ENCODE peak calls at places on chromosomes 13 and 19, in four cellular contexts. One of them, this sample, is unnamed.

GRCh38 chr13:41708648-41709175 is 251.4 kb downstream of the RGCC start:
- DNase-seq in A549: no peak
- DNase-seq in GM12878: no peak
- DNase-seq in K562: no peak
- DNase-seq in this sample: no peak

GRCh38 chr19:58325623-58326022 is 1.2 kb upstream of the ZSCAN22 start:
- DNase-seq in K562: no peak
- DNase-seq in A549: no peak
- DNase-seq in GM12878: no peak
- DNase-seq in this sample: no peak

GRCh38 chr13:37869756-37870488 is at the start of gene TRPC4:
- DNase-seq in GM12878: no peak
- DNase-seq in A549: peak
- DNase-seq in K562: peak
- DNase-seq in this sample: peak

GRCh38 chr19:38204096-38204495 is 19.9 kb downstream of the DPF1 start:
- DNase-seq in K562: peak
- DNase-seq in GM12878: no peak
- DNase-seq in A549: no peak
- DNase-seq in this sample: no peak

GRCh38 chr19:46579286-46579944 is 21.7 kb upstream of the CALM3 start:
- DNase-seq in K562: peak
- DNase-seq in GM12878: no peak
- DNase-seq in A549: peak
- DNase-seq in this sample: peak

GRCh38 chr19:1154731-1155351 is 19.2 kb downstream of the SBNO2 start:
- DNase-seq in GM12878: no peak
- DNase-seq in A549: peak
- DNase-seq in K562: no peak
- DNase-seq in this sample: peak

GRCh38 chr19:19381007-19381926 is 24.2 kb upstream of the GATAD2A start:
- DNase-seq in GM12878: no peak
- DNase-seq in A549: no peak
- DNase-seq in K562: no peak
- DNase-seq in this sample: no peak

GRCh38 chr19:58009666-58010301 is 7.2 kb upstream of the ZNF606 start:
- DNase-seq in GM12878: no peak
- DNase-seq in K562: peak
- DNase-seq in A549: peak
- DNase-seq in this sample: no peak

GRCh38 chr19:9128171-9128570 is 1.4 kb upstream of the OR7G3 start:
- DNase-seq in A549: no peak
- DNase-seq in GM12878: no peak
- DNase-seq in K562: no peak
- DNase-seq in this sample: no peak

GRCh38 chr19:49923055-49924003 is 5.7 kb upstream of the ATF5 start:
- DNase-seq in K562: no peak
- DNase-seq in A549: no peak
- DNase-seq in GM12878: peak
- DNase-seq in this sample: no peak

GRCh38 chr13:111639994-111640393 is 319.6 kb downstream of the TEX29 start:
- DNase-seq in A549: no peak
- DNase-seq in K562: no peak
- DNase-seq in GM12878: no peak
- DNase-seq in this sample: no peak

GRCh38 chr19:11554160-11554559 is 4.9 kb downstream of the ELOF1 start:
- DNase-seq in K562: no peak
- DNase-seq in GM12878: peak
- DNase-seq in A549: no peak
- DNase-seq in this sample: no peak

GRCh38 chr19:31600731-31601295 is 251.6 kb upstream of the TSHZ3 start:
- DNase-seq in K562: no peak
- DNase-seq in A549: no peak
- DNase-seq in GM12878: no peak
- DNase-seq in this sample: no peak

GRCh38 chr19:10557603-10558197 is 8.1 kb downstream of the KRI1 start:
- DNase-seq in K562: no peak
- DNase-seq in A549: no peak
- DNase-seq in GM12878: no peak
- DNase-seq in this sample: no peak

GRCh38 chr19:461664-462551 is 1.1 kb upstream of the SHC2 start:
- DNase-seq in K562: peak
- DNase-seq in GM12878: no peak
- DNase-seq in A549: no peak
- DNase-seq in this sample: peak

GRCh38 chr19:24101459-24102122 is 14.6 kb downstream of the ZNF254 start:
- DNase-seq in K562: no peak
- DNase-seq in A549: no peak
- DNase-seq in GM12878: no peak
- DNase-seq in this sample: no peak

GRCh38 chr13:107650081-107650701 is 565.1 kb downstream of the LIG4 start:
- DNase-seq in K562: peak
- DNase-seq in GM12878: no peak
- DNase-seq in A549: no peak
- DNase-seq in this sample: peak

GRCh38 chr19:42132030-42132628 is at the start of gene POU2F2:
- DNase-seq in K562: peak
- DNase-seq in A549: no peak
- DNase-seq in GM12878: peak
- DNase-seq in this sample: no peak

GRCh38 chr19:29421186-29421525 is 104.6 kb upstream of the VSTM2B start:
- DNase-seq in A549: no peak
- DNase-seq in K562: no peak
- DNase-seq in GM12878: no peak
- DNase-seq in this sample: no peak

GRCh38 chr19:13027031-13027430 is 31.8 kb downstream of the NFIX start:
- DNase-seq in GM12878: no peak
- DNase-seq in A549: no peak
- DNase-seq in K562: no peak
- DNase-seq in this sample: no peak

GRCh38 chr19:13024126-13024957 is 29.1 kb downstream of the NFIX start:
- DNase-seq in GM12878: no peak
- DNase-seq in K562: no peak
- DNase-seq in A549: no peak
- DNase-seq in this sample: no peak

GRCh38 chr19:13024958-13025653 is 29.8 kb downstream of the NFIX start:
- DNase-seq in K562: no peak
- DNase-seq in GM12878: no peak
- DNase-seq in A549: no peak
- DNase-seq in this sample: no peak

GRCh38 chr19:13026478-13026999 is 31.3 kb downstream of the NFIX start:
- DNase-seq in GM12878: no peak
- DNase-seq in A549: no peak
- DNase-seq in K562: no peak
- DNase-seq in this sample: no peak

DNA sequence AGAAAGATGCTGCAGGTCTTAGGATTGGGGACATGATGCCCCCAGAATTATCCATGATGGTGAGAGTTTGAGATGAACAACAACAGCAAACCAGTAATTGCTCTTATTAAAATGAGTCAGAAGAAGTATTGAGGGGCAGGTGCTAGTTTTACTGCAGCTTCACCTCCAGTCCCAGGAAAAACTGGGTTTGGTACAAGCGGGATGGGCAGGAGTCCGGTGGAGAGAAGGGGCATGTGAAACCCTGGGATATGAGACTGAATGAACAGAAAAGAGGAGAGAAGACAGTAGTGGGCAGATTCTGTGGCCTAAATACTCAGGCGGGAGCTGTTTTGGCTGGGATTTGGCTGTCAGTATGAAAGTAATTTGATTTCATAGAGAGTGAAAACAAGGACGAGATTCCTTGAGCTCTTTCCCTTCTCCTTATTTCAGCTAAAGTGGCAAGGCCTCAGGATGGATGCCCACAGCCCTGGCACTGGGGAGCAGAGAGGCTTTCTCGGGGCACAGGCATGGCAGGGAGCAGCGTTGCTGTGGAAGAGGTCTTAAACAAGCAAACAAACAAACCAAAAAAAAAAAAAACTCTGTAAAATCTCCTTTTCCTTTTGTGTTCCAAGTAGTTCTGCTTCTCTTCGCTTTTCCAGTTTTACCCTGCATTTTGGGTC is 30.7 kb downstream of the NFIX start:
- DNase-seq in A549: no peak
- DNase-seq in K562: no peak
- DNase-seq in GM12878: no peak
- DNase-seq in this sample: no peak
- TF ChIP-seq RCOR1 in A549: no peak
- TF ChIP-seq RCOR1 in K562: no peak
- TF ChIP-seq RCOR1 in GM12878: no peak
- TF ChIP-seq RCOR1 in this sample: no peak

GRCh38 chr13:35392768-35393167 is 83.7 kb downstream of the MAB21L1 start:
- DNase-seq in K562: no peak
- DNase-seq in A549: no peak
- DNase-seq in GM12878: no peak
- DNase-seq in this sample: no peak
- H3K4me3 ChIP-seq in K562: no peak
- H3K4me3 ChIP-seq in A549: no peak
- H3K4me3 ChIP-seq in GM12878: no peak
- H3K4me3 ChIP-seq in this sample: no peak

GRCh38 chr19:2376784-2377519 is 16.9 kb downstream of the TMPRSS9 start:
- DNase-seq in K562: no peak
- DNase-seq in GM12878: no peak
- DNase-seq in A549: no peak
- DNase-seq in this sample: no peak

GRCh38 chr19:2375341-2376121 is 15.5 kb downstream of the TMPRSS9 start:
- DNase-seq in GM12878: no peak
- DNase-seq in K562: peak
- DNase-seq in A549: no peak
- DNase-seq in this sample: no peak

GRCh38 chr19:2371656-2372055 is 11.6 kb downstream of the TMPRSS9 start:
- DNase-seq in K562: no peak
- DNase-seq in A549: no peak
- DNase-seq in GM12878: no peak
- DNase-seq in this sample: no peak

GRCh38 chr19:2374808-2375207 is 14.7 kb downstream of the TMPRSS9 start:
- DNase-seq in K562: no peak
- DNase-seq in GM12878: no peak
- DNase-seq in A549: no peak
- DNase-seq in this sample: no peak

GRCh38 chr19:2372076-2372612 is 12.1 kb downstream of the TMPRSS9 start:
- DNase-seq in K562: no peak
- DNase-seq in GM12878: no peak
- DNase-seq in A549: no peak
- DNase-seq in this sample: no peak
- TF ChIP-seq EP300 in K562: no peak
- TF ChIP-seq EP300 in GM12878: no peak
- TF ChIP-seq EP300 in A549: no peak
- TF ChIP-seq EP300 in this sample: no peak

GRCh38 chr19:40241809-40242384 is 15.4 kb upstream of the CCNP start:
- DNase-seq in A549: no peak
- DNase-seq in GM12878: no peak
- DNase-seq in K562: no peak
- DNase-seq in this sample: no peak
- TF ChIP-seq RCOR1 in A549: no peak
- TF ChIP-seq RCOR1 in GM12878: no peak
- TF ChIP-seq RCOR1 in K562: no peak
- TF ChIP-seq RCOR1 in this sample: no peak

GRCh38 chr19:4305659-4306058 is 1.3 kb downstream of the FSD1 start:
- DNase-seq in K562: no peak
- DNase-seq in A549: no peak
- DNase-seq in GM12878: no peak
- DNase-seq in this sample: no peak
- H3K4me3 ChIP-seq in K562: no peak
- H3K4me3 ChIP-seq in A549: no peak
- H3K4me3 ChIP-seq in GM12878: no peak
- H3K4me3 ChIP-seq in this sample: no peak

GRCh38 chr19:16327911-16328823 is 3.5 kb downstream of the KLF2 start:
- DNase-seq in K562: no peak
- DNase-seq in A549: no peak
- DNase-seq in GM12878: no peak
- DNase-seq in this sample: no peak
- TF ChIP-seq EP300 in K562: no peak
- TF ChIP-seq EP300 in A549: no peak
- TF ChIP-seq EP300 in GM12878: peak
- TF ChIP-seq EP300 in this sample: no peak